ENCODE peak calls at places on chromosomes 16 and 17, in ten cellular contexts. N is AG04449, B is dorsolateral prefrontal cortex, H is lower lobe of right lung, D is left ventricle myocardium inferior, L is Peyer's patch, K is pancreas, A is fibroblast of the aortic adventitia, U is cardiac fibroblast, G is tibial nerve. P is an unnamed sample.

GRCh38 chr16:75053791-75054555 is 55.1 kb downstream of the ZNRF1 start:
- DNase-seq in N (no peak), K (peak), A (no peak), B (peak), D (peak), H (peak), U (no peak), G (peak), L (peak), P (no peak)

GRCh38 chr17:17063546-17064122 is 21.4 kb downstream of the MPRIP start:
- DNase-seq in A (no peak), H (peak), N (no peak), L (peak), B (peak), G (peak), D (peak), K (peak), U (peak), P (no peak)

GRCh38 chr16:30941600-30942420 is 7.1 kb upstream of the ORAI3 start:
- DNase-seq in B (peak), G (peak), D (peak), N (no peak), H (peak), K (peak), U (peak), A (peak), L (peak), P (no peak)

GRCh38 chr17:38554430-38555350 is 51.1 kb downstream of the SRCIN1 start:
- DNase-seq in A (peak), K (no peak), L (no peak), B (no peak), U (peak), H (no peak), N (no peak), D (no peak), G (no peak), P (no peak)

GRCh38 chr17:49494937-49495841 is at the start of gene NGFR:
- DNase-seq in B (peak), G (no peak), A (no peak), L (peak), H (no peak), K (peak), D (peak), N (no peak), U (peak), P (no peak)

GRCh38 chr16:35525979-35526590 is 2066.7 kb downstream of the TP53TG3F start:
- DNase-seq in L (no peak), U (no peak), H (no peak), A (no peak), B (no peak), G (no peak), N (no peak), K (no peak), D (no peak), P (no peak)

GRCh38 chr16:66901626-66902025 is 17.1 kb downstream of the CDH16 start:
- DNase-seq in L (no peak), U (no peak), D (peak), H (peak), N (no peak), B (no peak), G (no peak), K (no peak), A (no peak), P (no peak)

GRCh38 chr16:56886296-56886695 is 21.3 kb downstream of the SLC12A3 start:
- DNase-seq in N (no peak), H (no peak), A (no peak), D (no peak), L (no peak), B (no peak), G (no peak), K (no peak), U (no peak), P (no peak)

GRCh38 chr17:924711-925480 is 54.7 kb downstream of the NXN start:
- DNase-seq in N (no peak), D (no peak), H (no peak), A (no peak), U (no peak), K (no peak), G (no peak), L (no peak), B (no peak), P (no peak)

GRCh38 chr16:17432902-17433576 is 37.7 kb downstream of the XYLT1 start:
- DNase-seq in U (peak), A (peak), G (no peak), D (no peak), B (no peak), N (no peak), K (no peak), H (no peak), L (no peak), P (no peak)

GRCh38 chr16:85615852-85616607 is 2.9 kb downstream of the GSE1 start:
- DNase-seq in K (peak), H (peak), L (peak), N (no peak), G (peak), A (peak), U (peak), D (peak), B (peak), P (no peak)

GRCh38 chr17:55230716-55231115 is 34.0 kb upstream of the HLF start:
- DNase-seq in A (no peak), G (no peak), K (no peak), U (no peak), L (no peak), D (no peak), N (no peak), H (no peak), B (no peak), P (no peak)

GRCh38 chr17:68035523-68036303 is at the start of gene KPNA2:
- DNase-seq in G (peak), A (peak), H (peak), K (peak), L (peak), N (peak), B (peak), U (peak), D (peak), P (peak)

GRCh38 chr16:4692460-4693295 is 684 bp upstream of the NUDT16L1 start:
- DNase-seq in U (no peak), L (no peak), H (no peak), N (no peak), D (no peak), K (peak), A (peak), G (no peak), B (peak), P (no peak)

GRCh38 chr17:31535581-31535981 is 144.1 kb downstream of the RAB11FIP4 start:
- DNase-seq in K (no peak), U (no peak), N (no peak), H (no peak), D (no peak), L (peak), G (no peak), A (no peak), B (no peak), P (no peak)

GRCh38 chr17:44757918-44758413 is 822 bp upstream of the ADAM11 start:
- DNase-seq in D (no peak), A (no peak), G (no peak), B (no peak), N (no peak), U (no peak), L (no peak), K (no peak), H (no peak), P (no peak)

GRCh38 chr16:57343131-57343731 is 15.4 kb upstream of the CCL22 start:
- DNase-seq in B (no peak), N (no peak), D (no peak), U (no peak), L (no peak), H (peak), G (no peak), K (no peak), A (no peak), P (no peak)

GRCh38 chr17:38705523-38705802 is 390 bp downstream of the MLLT6 start:
- DNase-seq in L (no peak), A (no peak), U (no peak), D (no peak), B (no peak), K (no peak), G (no peak), N (no peak), H (peak), P (no peak)

GRCh38 chr16:27179500-27180072 is 23.7 kb upstream of the KDM8 start:
- DNase-seq in G (peak), L (peak), K (peak), U (peak), D (peak), N (no peak), B (peak), A (peak), H (peak), P (no peak)

GRCh38 chr16:29900102-29900887 is at the start of gene ASPHD1:
- DNase-seq in N (peak), U (peak), B (peak), K (peak), A (peak), L (peak), D (peak), H (peak), G (peak), P (peak)

GRCh38 chr16:17367932-17368331 is 102.8 kb downstream of the XYLT1 start:
- DNase-seq in U (peak), G (no peak), D (no peak), B (no peak), H (no peak), K (no peak), A (no peak), N (no peak), L (peak), P (no peak)

GRCh38 chr17:1783834-1784611 is 22.2 kb downstream of the SERPINF1 start:
- DNase-seq in G (peak), H (peak), K (no peak), B (no peak), L (peak), A (peak), U (peak), D (peak), N (no peak), P (peak)

GRCh38 chr17:57989011-57989345 is 924 bp upstream of the VEZF1 start:
- DNase-seq in B (no peak), U (peak), K (no peak), A (no peak), D (no peak), G (no peak), H (no peak), L (no peak), N (no peak), P (no peak)

GRCh38 chr17:82065193-82065637 is 389 bp downstream of the DUS1L start:
- DNase-seq in N (no peak), G (no peak), U (no peak), D (no peak), B (no peak), K (no peak), H (no peak), L (no peak), A (no peak), P (no peak)

GRCh38 chr17:77540975-77541374 is 400.2 kb downstream of the SEC14L1 start:
- DNase-seq in U (no peak), G (no peak), H (peak), K (no peak), D (no peak), B (no peak), L (no peak), A (no peak), N (no peak), P (no peak)

DNA sequence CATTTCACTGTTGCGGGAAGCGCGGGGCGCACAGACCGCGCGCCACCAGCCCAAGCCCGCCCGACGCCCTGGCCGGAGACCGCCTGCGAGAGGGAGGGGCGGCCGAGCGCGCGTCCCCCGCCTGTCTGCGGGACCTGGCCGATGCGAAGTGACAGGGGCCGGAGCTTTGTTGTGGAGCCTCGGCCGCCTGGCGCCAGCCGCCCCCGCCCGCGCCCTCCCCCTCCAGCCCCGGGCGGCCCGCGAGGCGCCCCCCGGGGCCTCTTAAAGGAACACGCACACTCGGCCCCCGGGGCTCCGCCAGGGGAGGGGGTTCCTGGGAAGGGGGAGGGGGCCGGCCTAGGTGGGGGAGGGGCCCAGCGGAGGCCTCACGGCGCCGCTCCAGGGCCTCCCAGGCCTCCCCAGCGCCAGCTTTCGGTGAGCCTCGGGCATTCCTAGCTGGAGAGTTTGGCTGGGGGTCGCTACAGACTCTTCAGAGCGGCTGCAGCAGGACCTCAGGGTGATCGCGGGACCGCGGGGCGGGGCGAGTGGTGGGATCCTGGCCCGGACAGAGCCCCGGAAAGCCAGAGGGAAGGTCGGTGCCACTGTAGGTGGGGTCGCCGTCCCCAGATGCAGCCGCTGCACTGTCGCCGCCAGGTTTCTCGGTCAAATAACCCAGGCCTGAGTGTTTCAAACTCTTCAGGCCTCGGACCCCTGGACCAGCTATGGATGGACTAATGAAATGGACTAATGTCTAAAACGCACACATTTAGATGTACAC is 2.4 kb upstream of the TBX2 start:
- DNase-seq in U (peak), N (no peak), A (peak), B (no peak), L (no peak), G (no peak), D (no peak), K (peak), H (peak), P (no peak)
- H3K4me3 ChIP-seq in U (peak), N (peak), A (peak), B (peak), L (no peak), G (peak), D (peak), K (peak), H (peak), P (peak)

DNA sequence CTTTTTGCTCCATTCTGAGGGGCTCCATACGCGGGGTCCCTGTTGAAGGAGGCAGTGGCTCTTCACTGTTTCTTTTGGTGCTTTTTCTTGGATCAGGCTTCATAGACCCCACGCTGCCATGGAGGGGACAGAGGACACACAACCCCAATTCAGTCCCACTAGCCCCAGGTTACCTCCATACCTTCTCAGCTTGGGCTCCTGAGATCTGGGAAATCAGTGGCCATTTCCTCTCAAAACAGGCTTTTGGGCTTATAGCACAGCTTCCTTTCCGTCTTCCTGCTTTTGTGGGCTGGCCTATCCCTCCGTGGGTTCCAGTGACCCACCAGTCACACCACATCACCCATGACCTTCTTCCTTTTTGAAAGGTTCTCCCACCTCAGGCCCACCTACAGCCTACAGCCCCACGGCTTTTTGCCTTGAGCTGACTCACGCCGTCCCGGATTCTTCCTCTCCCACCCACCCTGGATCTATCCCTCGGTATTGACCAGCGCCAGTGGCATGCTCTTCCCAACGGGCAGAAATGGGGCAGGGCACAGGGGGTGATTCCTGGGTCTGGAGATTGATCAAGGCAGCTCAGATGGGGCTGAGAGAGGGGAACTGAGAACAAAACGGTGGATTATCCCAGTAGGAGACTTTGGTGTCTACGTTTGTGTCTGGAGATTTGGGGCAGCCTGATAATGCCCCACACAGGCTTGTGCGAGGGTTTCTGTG is 3.6 kb downstream of the TBX21 start:
- DNase-seq in A (no peak), B (no peak), G (no peak), H (no peak), D (no peak), L (peak), N (no peak), K (peak), U (no peak), P (no peak)
- H3K4me3 ChIP-seq in A (no peak), B (no peak), G (no peak), H (no peak), D (no peak), L (no peak), N (no peak), K (no peak), U (no peak), P (no peak)

GRCh38 chr17:73934696-73935095 is 268.8 kb upstream of the RPL38 start:
- DNase-seq in D (no peak), H (no peak), B (no peak), K (no peak), N (no peak), L (no peak), U (no peak), A (no peak), G (no peak), P (no peak)

GRCh38 chr17:73932216-73932749 is 271.2 kb upstream of the RPL38 start:
- DNase-seq in U (no peak), B (no peak), K (no peak), L (no peak), H (no peak), A (no peak), G (no peak), D (no peak), N (no peak), P (no peak)

GRCh38 chr17:73933164-73933766 is 270.2 kb upstream of the RPL38 start:
- DNase-seq in B (no peak), N (no peak), G (no peak), H (no peak), A (no peak), K (no peak), L (no peak), D (no peak), U (no peak), P (no peak)

GRCh38 chr17:73936908-73937627 is 266.4 kb upstream of the RPL38 start:
- DNase-seq in H (no peak), G (no peak), N (no peak), K (no peak), B (no peak), L (no peak), U (no peak), A (no peak), D (no peak), P (no peak)

DNA sequence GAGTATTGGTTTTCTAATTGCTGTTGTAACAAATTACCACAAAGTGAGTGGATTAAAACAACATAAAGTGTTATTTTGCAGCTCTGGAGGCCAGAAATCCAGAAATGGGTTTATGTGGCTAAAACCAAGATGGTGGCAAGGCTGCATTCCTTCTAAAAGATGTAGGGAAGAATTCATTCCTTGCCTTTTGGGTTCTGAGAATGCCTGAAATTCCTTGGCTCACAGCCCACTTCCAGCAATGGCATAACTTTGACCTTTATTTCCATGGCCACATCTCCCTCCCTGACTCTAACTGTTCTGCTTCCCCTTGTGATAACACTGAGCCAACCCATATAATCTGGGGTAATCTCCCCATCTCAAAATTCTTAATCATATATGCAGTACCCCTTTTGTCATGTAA is 269.6 kb upstream of the RPL38 start:
- DNase-seq in A (no peak), L (no peak), D (no peak), B (no peak), N (no peak), G (no peak), H (no peak), K (no peak), U (peak), P (no peak)
- H3K4me3 ChIP-seq in A (no peak), L (no peak), D (no peak), B (no peak), N (no peak), G (no peak), H (no peak), K (no peak), U (no peak), P (no peak)

GRCh38 chr17:75783069-75783783 is 1.4 kb upstream of the UNK start:
- DNase-seq in K (no peak), D (no peak), N (no peak), H (no peak), L (peak), G (peak), A (peak), U (peak), B (no peak), P (no peak)
- H3K4me3 ChIP-seq in K (peak), D (no peak), N (no peak), H (peak), L (no peak), G (no peak), A (peak), U (peak), B (peak), P (no peak)

GRCh38 chr17:72603346-72604242 is 482.8 kb downstream of the SOX9 start:
- DNase-seq in N (peak), U (peak), A (no peak), B (no peak), K (no peak), L (no peak), H (no peak), D (no peak), G (no peak), P (peak)
- H3K4me3 ChIP-seq in N (no peak), U (no peak), A (no peak), B (no peak), K (no peak), L (no peak), H (no peak), D (no peak), G (no peak), P (peak)

GRCh38 chr16:80084163-80084562 is 456.6 kb upstream of the DYNLRB2 start:
- DNase-seq in H (no peak), L (no peak), G (no peak), N (no peak), B (no peak), D (no peak), U (peak), A (no peak), K (no peak), P (no peak)
- H3K4me3 ChIP-seq in H (no peak), L (no peak), G (no peak), N (no peak), B (no peak), D (no peak), U (no peak), A (no peak), K (no peak), P (no peak)